ENCODE peak calls at places on chromosomes 7 and 10, in ten cellular contexts. M is lower leg skin; E is fibroblast of gingiva; A is NCI-H345; Y is stimulated activated CD4-positive, alpha-beta T cell treated with anti-CD3 and anti-CD28 coated beads, Interleukin-15, amount 100 ng/mL, for 1 hour; W is T-helper 1 cell; C is epithelial cell of esophagus; T is HTR-8/SVneo; D is kidney glomerular epithelial cell; B is HEK293T. K is an unnamed sample.

GRCh38 chr10:62063795-62064472 is 162.4 kb downstream of the ARID5B start:
- DNase-seq in A (no peak), D (no peak), E (peak), W (no peak), Y (no peak), C (peak), T (no peak), M (peak), B (no peak), K (peak)

GRCh38 chr10:6364283-6364682 is 161.6 kb downstream of the PFKFB3 start:
- DNase-seq in T (no peak), M (no peak), W (no peak), E (no peak), B (no peak), D (no peak), Y (no peak), C (no peak), A (no peak), K (no peak)

GRCh38 chr7:127802845-127803244 is 150.9 kb downstream of the SND1 start:
- DNase-seq in W (no peak), T (no peak), A (no peak), C (no peak), M (no peak), Y (no peak), B (no peak), E (no peak), D (no peak), K (no peak)

GRCh38 chr10:97849491-97850402 is at the start of gene GOLGA7B:
- DNase-seq in T (peak), W (peak), B (peak), Y (peak), E (no peak), M (no peak), C (peak), D (no peak), A (peak), K (no peak)

GRCh38 chr10:1141701-1142100 is 85.5 kb downstream of the WDR37 start:
- DNase-seq in B (no peak), Y (no peak), E (no peak), D (no peak), W (no peak), M (no peak), T (no peak), C (no peak), A (no peak), K (no peak)

GRCh38 chr10:128875955-128876354 is 591.1 kb upstream of the MGMT start:
- DNase-seq in T (no peak), M (peak), E (peak), C (no peak), D (peak), A (no peak), B (no peak), W (no peak), Y (no peak), K (peak)

GRCh38 chr10:23293145-23293724 is 51.4 kb downstream of the C10orf67 start:
- DNase-seq in C (peak), D (no peak), Y (no peak), A (no peak), W (no peak), M (no peak), B (peak), E (peak), T (peak), K (no peak)

GRCh38 chr10:14481752-14482151 is 151.0 kb upstream of the FRMD4A start:
- DNase-seq in B (no peak), E (no peak), M (no peak), D (no peak), T (no peak), W (no peak), C (no peak), A (no peak), Y (no peak), K (no peak)

GRCh38 chr10:4319870-4320367 is 506.1 kb upstream of the AKR1E2 start:
- DNase-seq in A (no peak), D (no peak), W (no peak), C (no peak), B (no peak), Y (no peak), E (no peak), T (no peak), M (no peak), K (no peak)

GRCh38 chr7:6385909-6386560 is 61.7 kb downstream of the DAGLB start:
- DNase-seq in D (no peak), T (no peak), C (no peak), B (no peak), Y (no peak), W (no peak), M (no peak), E (no peak), A (no peak), K (no peak)